ENCODE peak calls at places on chromosomes 4 and X, in four cellular contexts. One of them, this sample, is unnamed.

GRCh38 chrX:17854521-17854920 is 6.6 kb downstream of the RAI2 start:
- DNase-seq in K562: no peak
- DNase-seq in GM12878: no peak
- DNase-seq in HepG2: no peak
- DNase-seq in this sample: no peak

GRCh38 chr4:46781434-46782092 is 127.5 kb downstream of the COX7B2 start:
- DNase-seq in K562: no peak
- DNase-seq in GM12878: no peak
- DNase-seq in HepG2: no peak
- DNase-seq in this sample: no peak

GRCh38 chr4:124936427-124936826 is 223.9 kb upstream of the ANKRD50 start:
- DNase-seq in K562: no peak
- DNase-seq in GM12878: no peak
- DNase-seq in HepG2: no peak
- DNase-seq in this sample: no peak

GRCh38 chr4:78951862-78952472 is 12.7 kb upstream of the PAQR3 start:
- DNase-seq in K562: peak
- DNase-seq in GM12878: no peak
- DNase-seq in HepG2: peak
- DNase-seq in this sample: no peak

GRCh38 chr4:112704991-112705845 is 68.3 kb downstream of the LARP7 start:
- DNase-seq in K562: no peak
- DNase-seq in GM12878: no peak
- DNase-seq in HepG2: peak
- DNase-seq in this sample: peak

GRCh38 chrX:8345473-8345872 is 119.2 kb upstream of the VCX3B start:
- DNase-seq in K562: no peak
- DNase-seq in GM12878: no peak
- DNase-seq in HepG2: peak
- DNase-seq in this sample: no peak

GRCh38 chrX:38656350-38656915 is 95.1 kb downstream of the TSPAN7 start:
- DNase-seq in K562: no peak
- DNase-seq in GM12878: no peak
- DNase-seq in HepG2: no peak
- DNase-seq in this sample: no peak

GRCh38 chr4:2962614-2963184 is 507 bp downstream of the NOP14 start:
- DNase-seq in K562: peak
- DNase-seq in GM12878: no peak
- DNase-seq in HepG2: peak
- DNase-seq in this sample: no peak

GRCh38 chr4:143183513-143184216 is 1.1 kb upstream of the USP38 start:
- DNase-seq in K562: no peak
- DNase-seq in GM12878: no peak
- DNase-seq in HepG2: no peak
- DNase-seq in this sample: no peak

GRCh38 chr4:143184217-143184502 is 557 bp upstream of the USP38 start:
- DNase-seq in K562: peak
- DNase-seq in GM12878: no peak
- DNase-seq in HepG2: no peak
- DNase-seq in this sample: no peak

GRCh38 chr4:143184503-143185252 is at the start of gene USP38:
- DNase-seq in K562: peak
- DNase-seq in GM12878: peak
- DNase-seq in HepG2: peak
- DNase-seq in this sample: peak

GRCh38 chr4:143178923-143179322 is 5.8 kb upstream of the USP38 start:
- DNase-seq in K562: no peak
- DNase-seq in GM12878: no peak
- DNase-seq in HepG2: no peak
- DNase-seq in this sample: no peak
- TF ChIP-seq BRCA1 in K562: no peak
- TF ChIP-seq BRCA1 in GM12878: no peak
- TF ChIP-seq BRCA1 in HepG2: no peak
- TF ChIP-seq BRCA1 in this sample: no peak

GRCh38 chrX:119512145-119512800 is 44.0 kb downstream of the SLC25A5 start:
- DNase-seq in K562: peak
- DNase-seq in GM12878: no peak
- DNase-seq in HepG2: peak
- DNase-seq in this sample: no peak

GRCh38 chrX:119518371-119518770 is 46.8 kb downstream of the STEEP1 start:
- DNase-seq in K562: no peak
- DNase-seq in GM12878: no peak
- DNase-seq in HepG2: no peak
- DNase-seq in this sample: no peak

GRCh38 chrX:119521246-119521645 is 44.0 kb downstream of the STEEP1 start:
- DNase-seq in K562: no peak
- DNase-seq in GM12878: no peak
- DNase-seq in HepG2: no peak
- DNase-seq in this sample: no peak

GRCh38 chrX:119516157-119516702 is 48.0 kb downstream of the SLC25A5 start:
- DNase-seq in K562: peak
- DNase-seq in GM12878: peak
- DNase-seq in HepG2: peak
- DNase-seq in this sample: peak
- TF ChIP-seq MAX in K562: no peak
- TF ChIP-seq MAX in GM12878: no peak
- TF ChIP-seq MAX in HepG2: no peak
- TF ChIP-seq MAX in this sample: no peak

GRCh38 chr4:26936284-26937065 is 75.8 kb downstream of the STIM2 start:
- DNase-seq in K562: peak
- DNase-seq in GM12878: no peak
- DNase-seq in HepG2: peak
- DNase-seq in this sample: no peak
- TF ChIP-seq BRCA1 in K562: no peak
- TF ChIP-seq BRCA1 in GM12878: no peak
- TF ChIP-seq BRCA1 in HepG2: no peak
- TF ChIP-seq BRCA1 in this sample: no peak

DNA sequence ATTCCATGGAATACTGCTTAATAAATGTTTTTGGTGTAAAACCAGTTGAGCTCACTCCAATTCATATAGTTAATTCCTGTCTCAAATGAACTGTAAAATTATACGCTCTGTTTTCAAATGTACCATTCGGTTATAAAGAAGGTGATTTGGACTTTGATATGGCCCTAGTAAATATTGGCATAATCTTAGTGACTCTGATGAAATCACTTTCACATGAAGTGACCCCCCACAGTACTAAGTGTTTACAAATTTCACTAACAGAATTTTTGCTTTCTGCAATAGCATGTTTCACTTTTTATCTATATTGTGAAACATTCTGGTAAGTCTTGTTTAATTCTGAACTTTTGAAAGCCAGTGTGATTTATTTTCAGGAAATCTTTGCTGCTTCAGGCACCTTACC is 10.9 kb downstream of the GC start:
- DNase-seq in K562: no peak
- DNase-seq in GM12878: no peak
- DNase-seq in HepG2: peak
- DNase-seq in this sample: no peak
- TF ChIP-seq MAX in K562: no peak
- TF ChIP-seq MAX in GM12878: no peak
- TF ChIP-seq MAX in HepG2: no peak
- TF ChIP-seq MAX in this sample: no peak

GRCh38 chr4:185201983-185202962 is 1.5 kb downstream of the CFAP97 start:
- DNase-seq in K562: peak
- DNase-seq in GM12878: no peak
- DNase-seq in HepG2: peak
- DNase-seq in this sample: no peak
- TF ChIP-seq BRCA1 in K562: no peak
- TF ChIP-seq BRCA1 in GM12878: no peak
- TF ChIP-seq BRCA1 in HepG2: no peak
- TF ChIP-seq BRCA1 in this sample: no peak

DNA sequence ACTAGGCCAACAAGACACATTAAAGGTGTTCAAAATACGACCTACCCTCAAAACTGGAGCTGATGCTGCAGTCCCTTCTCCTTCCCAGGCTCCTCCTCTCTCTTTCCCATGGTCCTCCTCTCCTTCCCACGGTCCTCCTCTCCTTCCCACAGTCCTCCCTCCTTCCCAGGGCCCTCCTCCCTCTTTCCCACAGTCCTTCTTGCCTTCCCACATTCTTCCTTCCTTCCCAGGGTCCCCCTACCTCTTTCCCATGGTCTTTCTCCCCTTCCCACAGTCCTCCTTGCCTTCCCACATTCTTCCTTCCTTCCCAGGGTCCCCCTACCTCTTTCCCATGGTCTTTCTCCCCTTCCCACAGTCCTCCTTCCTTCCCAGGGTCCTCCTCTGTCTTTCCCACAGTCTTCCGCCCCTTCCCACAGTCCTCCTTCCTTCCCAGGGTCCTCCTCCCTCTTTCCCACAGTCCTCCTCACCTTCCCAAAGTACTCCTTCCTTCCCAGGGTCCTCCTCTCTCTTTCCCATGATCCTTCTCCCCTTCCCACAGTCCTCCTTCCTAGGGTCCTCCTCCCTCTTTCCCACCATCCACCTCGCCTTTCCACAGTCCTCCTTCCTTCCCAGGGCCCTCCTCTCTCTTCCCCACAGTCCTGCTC is 54.2 kb downstream of the SH3KBP1 start:
- DNase-seq in K562: no peak
- DNase-seq in GM12878: no peak
- DNase-seq in HepG2: no peak
- DNase-seq in this sample: no peak
- TF ChIP-seq MAX in K562: no peak
- TF ChIP-seq MAX in GM12878: no peak
- TF ChIP-seq MAX in HepG2: no peak
- TF ChIP-seq MAX in this sample: no peak

DNA sequence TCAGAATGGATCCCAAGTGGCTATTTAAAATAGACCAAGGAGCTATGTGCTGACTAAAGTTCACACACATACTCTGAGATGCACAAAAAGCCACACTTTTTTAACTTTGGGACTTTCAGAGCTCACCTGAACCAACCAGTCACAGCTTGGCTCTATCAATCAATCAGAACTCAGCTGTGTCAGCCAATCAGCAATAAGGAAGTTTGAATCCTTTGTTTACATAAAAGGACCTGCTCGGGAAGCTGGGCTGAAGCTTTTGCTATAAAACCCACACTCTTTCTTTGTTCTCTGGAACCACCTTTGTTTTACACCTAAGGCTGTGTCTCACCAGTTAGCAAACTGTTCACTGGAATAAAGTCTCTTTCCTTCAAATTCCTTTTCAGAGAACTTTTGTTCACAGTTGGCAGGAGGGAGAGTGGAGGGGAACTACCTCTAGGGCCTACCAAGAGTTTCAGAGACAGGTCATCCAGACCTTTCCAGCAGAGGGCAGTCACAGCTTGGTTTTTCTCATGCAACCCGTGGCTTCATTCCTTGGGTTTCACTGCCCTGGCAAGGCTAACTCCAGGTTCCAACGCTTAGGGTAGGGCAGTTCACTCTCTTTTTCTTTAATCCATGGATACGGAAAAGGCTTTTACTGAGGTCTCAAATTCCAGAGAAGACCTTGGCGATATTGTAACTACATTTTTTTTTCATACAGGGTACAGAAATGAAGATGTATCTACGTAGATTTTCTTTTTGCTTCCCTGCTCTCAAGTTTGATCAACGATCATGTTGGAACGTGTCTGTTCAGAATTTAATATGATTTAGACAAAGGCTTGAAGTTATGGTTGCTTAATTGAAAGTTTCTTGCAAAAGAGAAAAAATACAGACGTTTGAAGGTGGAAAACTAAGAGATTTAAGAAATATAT is 80.7 kb downstream of the GPRIN3 start:
- DNase-seq in K562: peak
- DNase-seq in GM12878: peak
- DNase-seq in HepG2: peak
- DNase-seq in this sample: peak
- TF ChIP-seq BRCA1 in K562: no peak
- TF ChIP-seq BRCA1 in GM12878: no peak
- TF ChIP-seq BRCA1 in HepG2: no peak
- TF ChIP-seq BRCA1 in this sample: no peak

DNA sequence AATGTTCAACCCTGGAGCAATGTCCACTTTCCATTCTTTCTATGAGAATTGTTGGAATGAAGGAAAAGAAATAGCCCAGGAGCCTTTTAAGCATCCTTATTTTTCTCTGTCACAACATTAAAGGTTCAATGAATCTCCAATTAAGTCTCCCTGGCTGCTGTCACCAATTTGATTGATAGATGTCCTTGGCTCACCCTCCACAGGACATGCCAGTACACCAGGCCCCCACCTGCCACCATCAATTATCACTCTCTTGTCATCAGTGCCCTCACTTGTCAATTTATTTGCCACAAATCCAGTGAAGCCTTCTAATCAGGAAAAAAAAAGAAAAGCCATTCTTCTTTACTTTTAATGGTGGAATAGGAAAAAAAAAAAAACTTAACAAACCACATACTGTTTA is 453.6 kb downstream of the CENPC start:
- DNase-seq in K562: no peak
- DNase-seq in GM12878: no peak
- DNase-seq in HepG2: no peak
- DNase-seq in this sample: no peak
- TF ChIP-seq MAX in K562: no peak
- TF ChIP-seq MAX in GM12878: no peak
- TF ChIP-seq MAX in HepG2: no peak
- TF ChIP-seq MAX in this sample: no peak

DNA sequence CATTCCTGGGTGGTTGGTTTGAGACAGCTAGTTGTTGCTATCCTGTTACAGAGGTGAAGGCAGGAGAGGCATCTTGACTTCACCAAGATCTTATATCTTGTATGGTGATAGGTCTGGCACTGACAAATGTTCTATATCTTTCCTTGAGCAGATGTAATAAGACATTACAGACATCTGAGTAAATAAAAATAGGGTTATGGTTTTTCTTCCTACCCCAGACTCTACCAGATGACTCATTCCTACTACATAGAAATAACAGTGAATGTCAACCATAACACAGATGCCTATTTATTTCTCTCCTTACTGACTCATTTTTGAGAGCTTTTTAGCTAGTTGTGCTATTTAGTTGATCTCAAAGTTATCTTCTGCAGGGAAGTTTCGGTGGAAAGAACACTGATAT is 21.9 kb downstream of the HNRNPH2 start:
- DNase-seq in K562: no peak
- DNase-seq in GM12878: no peak
- DNase-seq in HepG2: no peak
- DNase-seq in this sample: no peak
- TF ChIP-seq BRCA1 in K562: no peak
- TF ChIP-seq BRCA1 in GM12878: no peak
- TF ChIP-seq BRCA1 in HepG2: no peak
- TF ChIP-seq BRCA1 in this sample: no peak